ENCODE peak calls at places on chromosomes 11 and 22, in seven cellular contexts. B is HepG2, F is sigmoid colon, P is transverse colon, N is K562, D is SK-N-SH, E is stomach. K is an unnamed sample.

GRCh38 chr11:1043563-1044096 is 7.1 kb upstream of the MUC6 start:
- DNase-seq in B (no peak), F (no peak), P (no peak), N (no peak), D (no peak), E (no peak), K (no peak)

GRCh38 chr22:30426395-30427353 is 1.1 kb downstream of the MTFP1 start:
- DNase-seq in B (peak; percentile 70), F (peak; percentile 84), P (peak; percentile 94), N (peak; percentile 51), D (peak; percentile 86), E (peak; percentile 92), K (peak; percentile 94)

GRCh38 chr11:32006799-32007388 is 84.0 kb upstream of the RCN1 start:
- DNase-seq in B (peak; percentile 13), F (no peak), P (no peak), N (peak; percentile 46), D (peak; percentile 42), E (no peak), K (no peak)

GRCh38 chr11:69004411-69005182 is 8.4 kb downstream of the MRGPRF start:
- DNase-seq in B (no peak), F (peak; percentile 66), P (no peak), N (no peak), D (peak; percentile 28), E (no peak), K (no peak)

GRCh38 chr11:77073328-77074001 is 6.7 kb downstream of the CAPN5 start:
- DNase-seq in B (peak; percentile 45), F (peak; percentile 98), P (peak; percentile 93), N (no peak), D (peak; percentile 89), E (peak; percentile 77), K (no peak)

GRCh38 chr22:26565889-26566288 is 24.0 kb downstream of the TPST2 start:
- DNase-seq in B (no peak), F (no peak), P (no peak), N (no peak), D (no peak), E (no peak), K (no peak)

GRCh38 chr11:1107316-1108245 is 32.9 kb downstream of the MUC2 start:
- DNase-seq in B (no peak), F (no peak), P (no peak), N (no peak), D (no peak), E (no peak), K (no peak)

GRCh38 chr11:123174196-123175183 is 20.6 kb downstream of the CLMP start:
- DNase-seq in B (no peak), F (peak; percentile 93), P (peak; percentile 60), N (no peak), D (no peak), E (peak; percentile 39), K (no peak)

GRCh38 chr11:65637794-65638317 is at the start of gene SIPA1:
- DNase-seq in B (peak; percentile 88), F (peak; percentile 86), P (peak; percentile 80), N (peak; percentile 84), D (peak; percentile 96), E (peak; percentile 78), K (no peak)

GRCh38 chr11:27233654-27234042 is 129.4 kb downstream of the CCDC34 start:
- DNase-seq in B (no peak), F (no peak), P (peak; percentile 9), N (no peak), D (no peak), E (no peak), K (no peak)

GRCh38 chr22:31248965-31249940 is 37.2 kb downstream of the LIMK2 start:
- DNase-seq in B (no peak), F (peak; percentile 33), P (no peak), N (no peak), D (no peak), E (no peak), K (no peak)

GRCh38 chr11:82701847-82702520 is 31.7 kb downstream of the FAM181B start:
- DNase-seq in B (peak; percentile 37), F (no peak), P (peak; percentile 11), N (peak; percentile 53), D (peak; percentile 49), E (no peak), K (peak; percentile 91)

GRCh38 chr11:87740513-87740912 is 434.7 kb downstream of the RAB38 start:
- DNase-seq in B (no peak), F (no peak), P (no peak), N (no peak), D (no peak), E (no peak), K (no peak)

GRCh38 chr22:19136915-19137314 is 5.8 kb downstream of the TSSK2 start:
- DNase-seq in B (no peak), F (no peak), P (no peak), N (no peak), D (no peak), E (no peak), K (no peak)

GRCh38 chr22:50483556-50483955 is 2.2 kb downstream of the ADM2 start:
- DNase-seq in B (no peak), F (peak; percentile 68), P (no peak), N (no peak), D (no peak), E (no peak), K (no peak)

GRCh38 chr22:50483977-50484853 is 2.4 kb upstream of the MIOX start:
- DNase-seq in B (no peak), F (no peak), P (peak; percentile 74), N (no peak), D (no peak), E (peak; percentile 90), K (no peak)

GRCh38 chr22:50487290-50488005 is 789 bp downstream of the MIOX start:
- DNase-seq in B (no peak), F (no peak), P (no peak), N (no peak), D (no peak), E (no peak), K (no peak)

GRCh38 chr22:50486561-50487289 is at the start of gene MIOX:
- DNase-seq in B (no peak), F (no peak), P (no peak), N (no peak), D (no peak), E (no peak), K (no peak)

DNA sequence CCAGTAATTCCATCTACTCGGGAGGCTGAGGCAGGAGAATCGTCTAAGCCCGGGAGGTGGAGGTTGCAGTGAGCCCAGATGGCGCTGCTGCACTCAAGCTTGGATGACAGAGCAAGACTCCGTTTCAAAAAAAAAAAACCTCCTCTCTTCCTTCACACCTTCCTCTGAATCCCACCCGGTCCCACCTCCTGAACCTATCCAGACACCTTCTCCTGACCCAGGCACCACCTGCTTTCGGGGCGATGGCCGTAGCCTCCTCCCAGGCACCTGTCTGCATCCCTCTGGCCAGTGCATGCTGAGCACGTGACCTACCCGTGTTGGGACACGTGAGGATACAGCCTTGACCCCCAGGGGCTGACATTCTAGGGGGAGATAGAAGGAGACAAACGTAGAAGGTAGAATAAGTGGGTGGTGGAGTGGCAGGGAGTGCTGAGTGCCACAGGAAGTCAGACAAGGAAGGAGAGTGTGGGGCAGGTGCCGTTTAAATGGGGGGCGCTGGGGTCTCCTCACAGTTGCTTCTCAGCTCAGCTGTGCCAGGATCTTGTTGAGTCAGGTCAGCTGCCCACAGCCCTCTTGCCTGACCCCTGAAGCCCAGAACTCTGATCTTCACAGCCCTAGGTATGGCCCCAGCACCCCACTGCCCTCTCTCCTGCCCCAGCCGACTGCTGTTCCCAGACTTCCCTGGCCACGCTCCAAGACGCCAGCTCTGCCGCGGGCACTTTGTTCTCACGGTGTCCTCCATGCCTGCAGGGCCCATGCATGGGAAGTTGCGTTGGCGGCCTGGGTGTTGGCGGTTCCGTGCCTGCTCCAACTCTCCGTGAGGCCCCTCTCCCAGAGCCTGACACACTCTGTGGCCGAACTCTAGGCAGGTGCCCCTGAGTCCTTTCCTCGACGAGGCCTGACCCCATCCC is 1.2 kb upstream of the MIOX start:
- DNase-seq in B (peak; percentile 35), F (no peak), P (no peak), N (no peak), D (no peak), E (peak; percentile 86), K (no peak)
- TF ChIP-seq EP300 in B (peak; percentile 78), F (no peak), P (no peak), N (no peak), D (no peak), E (no peak), K (no peak)

GRCh38 chr11:64265176-64266160 is 14.1 kb downstream of the PLCB3 start:
- DNase-seq in B (no peak), F (no peak), P (no peak), N (no peak), D (no peak), E (no peak), K (no peak)

GRCh38 chr11:64268028-64268686 is 16.3 kb downstream of the BAD start:
- DNase-seq in B (no peak), F (no peak), P (no peak), N (no peak), D (no peak), E (no peak), K (no peak)

GRCh38 chr11:64267207-64267945 is 16.0 kb downstream of the PLCB3 start:
- DNase-seq in B (no peak), F (no peak), P (no peak), N (no peak), D (no peak), E (no peak), K (no peak)

GRCh38 chr11:64264371-64264852 is 13.1 kb downstream of the PLCB3 start:
- DNase-seq in B (no peak), F (no peak), P (no peak), N (no peak), D (peak; percentile 83), E (no peak), K (no peak)

GRCh38 chr11:64266339-64266738 is 15.0 kb downstream of the PLCB3 start:
- DNase-seq in B (no peak), F (no peak), P (no peak), N (no peak), D (no peak), E (no peak), K (no peak)
- H3K4me1 ChIP-seq in B (peaks cover 15% of the 10 kb centered on the region), F (peaks cover 21% of the 10 kb centered on the region), P (peaks cover 10% of the 10 kb centered on the region), N (peaks cover 58% of the 10 kb centered on the region), D (peaks cover 55% of the 10 kb centered on the region), E (peaks cover 24% of the 10 kb centered on the region), K (peaks cover 24% of the 10 kb centered on the region)

DNA sequence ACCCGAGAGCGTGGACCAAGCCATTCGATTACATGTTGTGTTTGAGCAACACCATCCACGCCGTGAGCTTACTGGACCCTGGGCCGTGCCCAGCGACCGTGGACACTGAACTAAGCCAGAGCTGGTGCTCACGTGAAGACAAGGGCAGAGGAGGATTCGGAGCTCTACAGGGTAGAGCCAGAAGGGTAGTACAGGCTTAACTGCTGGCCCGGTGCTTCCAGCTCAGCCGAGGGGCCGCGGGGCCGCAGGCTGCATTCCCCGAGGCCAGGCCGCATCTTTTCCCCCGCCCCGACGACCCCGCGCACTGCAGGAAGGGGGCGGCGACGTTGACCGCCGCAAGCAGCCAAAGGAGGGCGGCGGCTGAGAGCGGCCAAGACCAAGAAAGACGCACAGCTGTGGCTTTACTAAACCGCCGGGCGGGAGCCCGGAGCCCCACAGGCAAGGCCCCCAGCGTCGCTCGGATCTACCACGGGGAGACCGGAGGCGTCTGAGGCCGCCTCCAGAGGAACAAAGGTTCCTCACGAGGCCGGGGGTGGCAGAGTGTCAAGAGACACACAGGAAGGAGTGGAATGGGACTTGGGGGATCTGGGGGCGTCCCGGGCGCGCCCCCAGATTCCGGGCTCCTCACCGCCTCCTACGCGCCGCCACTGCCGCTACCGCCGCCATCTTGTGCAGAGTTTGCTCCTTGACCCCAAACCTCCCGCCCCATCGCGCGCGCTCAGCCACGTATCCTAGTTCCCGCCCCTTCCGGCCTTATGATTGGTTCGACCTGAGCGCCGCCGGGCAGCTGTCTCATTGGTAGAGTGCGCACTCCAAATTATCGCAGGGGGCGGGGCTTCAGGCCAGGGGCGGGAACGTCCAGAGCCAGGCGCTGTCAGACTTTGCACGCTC is at the start of gene GANAB:
- DNase-seq in B (peak; percentile 95), F (peak; percentile 100), P (peak; percentile 100), N (peak; percentile 97), D (peak; percentile 99), E (peak; percentile 99), K (peak; percentile 100)
- TF ChIP-seq POLR2AphosphoS5 in B (peak; percentile 93), F (peak; percentile 93), P (peak; percentile 94), N (peak; percentile 95), D (peak; percentile 90), E (peak; percentile 85), K (peak; percentile 91)

GRCh38 chr22:42357221-42357620 is 75.0 kb downstream of the NFAM1 start:
- DNase-seq in B (no peak), F (no peak), P (no peak), N (no peak), D (no peak), E (no peak), K (no peak)
- TF ChIP-seq EP300 in B (no peak), F (no peak), P (no peak), N (no peak), D (no peak), E (no peak), K (no peak)

K was measured in esophagus muscularis mucosa.